ENCODE peak calls at places on chromosomes 1 and 21, in seven cellular contexts. S is HCT116, O is SK-N-SH, D is GM12878, E is H1, B is HepG2, M is K562. R is an unnamed sample.

GRCh38 chr1:63523738-63524137 is 413 bp downstream of the EFCAB7 start:
- DNase-seq in S (no peak), O (peak; percentile 7), D (no peak), E (no peak), B (no peak), M (no peak), R (no peak)

GRCh38 chr1:78491311-78492071 is 717 bp downstream of the PTGFR start:
- DNase-seq in S (no peak), O (peak; percentile 57), D (no peak), E (no peak), B (no peak), M (no peak), R (no peak)

GRCh38 chr1:164771001-164771550 is 212.1 kb downstream of the PBX1 start:
- DNase-seq in S (no peak), O (no peak), D (no peak), E (no peak), B (no peak), M (no peak), R (no peak)

GRCh38 chr1:232613752-232614381 is 16.1 kb downstream of the SIPA1L2 start:
- DNase-seq in S (peak; percentile 66), O (no peak), D (no peak), E (no peak), B (no peak), M (no peak), R (no peak)

GRCh38 chr1:224380003-224380402 is 23.3 kb downstream of the CNIH4 start:
- DNase-seq in S (no peak), O (no peak), D (peak; percentile 75), E (no peak), B (no peak), M (no peak), R (no peak)

GRCh38 chr1:3775498-3776230 is 3.1 kb downstream of the SMIM1 start:
- DNase-seq in S (peak; percentile 64), O (peak; percentile 87), D (no peak), E (peak; percentile 62), B (peak; percentile 94), M (peak; percentile 98), R (peak; percentile 58)

GRCh38 chr1:160427625-160428024 is 27.3 kb downstream of the VANGL2 start:
- DNase-seq in S (no peak), O (no peak), D (no peak), E (no peak), B (no peak), M (no peak), R (no peak)

GRCh38 chr1:119569095-119569494 is 62.1 kb downstream of the HSD3B1 start:
- DNase-seq in S (no peak), O (no peak), D (no peak), E (no peak), B (no peak), M (no peak), R (no peak)

GRCh38 chr21:16072692-16073091 is 342.9 kb downstream of the USP25 start:
- DNase-seq in S (no peak), O (no peak), D (no peak), E (no peak), B (no peak), M (no peak), R (no peak)

GRCh38 chr1:216686860-216687545 is 36.2 kb downstream of the ESRRG start:
- DNase-seq in S (no peak), O (no peak), D (no peak), E (no peak), B (no peak), M (no peak), R (no peak)

GRCh38 chr1:78370356-78370755 is 120.4 kb upstream of the PTGFR start:
- DNase-seq in S (no peak), O (no peak), D (no peak), E (no peak), B (no peak), M (no peak), R (no peak)

GRCh38 chr1:230220478-230220877 is 153.4 kb downstream of the GALNT2 start:
- DNase-seq in S (no peak), O (no peak), D (no peak), E (no peak), B (no peak), M (no peak), R (no peak)

GRCh38 chr21:45512626-45513002 is 29.6 kb downstream of the SLC19A1 start:
- DNase-seq in S (no peak), O (no peak), D (no peak), E (no peak), B (no peak), M (no peak), R (no peak)

GRCh38 chr1:111750856-111751255 is 4.8 kb upstream of the DDX20 start:
- DNase-seq in S (no peak), O (no peak), D (no peak), E (no peak), B (no peak), M (no peak), R (no peak)

GRCh38 chr1:28781305-28781704 is 30.7 kb upstream of the OPRD1 start:
- DNase-seq in S (no peak), O (no peak), D (no peak), E (no peak), B (no peak), M (no peak), R (no peak)

DNA sequence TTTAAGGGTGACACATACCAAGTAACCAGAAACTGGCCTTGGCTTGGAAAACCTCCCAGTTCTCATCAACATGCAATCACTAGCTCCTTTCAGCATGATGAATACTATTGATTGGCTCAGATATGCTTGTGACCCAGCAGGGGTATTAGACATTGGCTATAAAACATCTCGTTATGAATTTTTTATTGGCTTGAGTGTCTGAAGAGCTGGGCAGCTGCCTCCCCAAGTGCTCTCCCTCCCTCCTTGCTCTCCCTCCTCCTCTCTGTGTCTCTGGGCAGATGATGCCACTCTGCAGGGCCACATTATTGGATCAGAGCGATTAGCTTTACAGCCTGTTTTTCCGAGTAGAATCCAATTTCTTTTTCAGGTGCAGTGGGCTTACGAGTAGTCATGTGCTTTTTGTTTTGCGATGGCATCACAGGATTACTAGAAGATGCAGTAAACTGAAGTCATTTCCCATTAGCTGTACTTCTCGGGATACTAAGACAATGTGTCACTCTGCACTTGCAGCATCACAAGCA is 79.3 kb upstream of the ATF3 start:
- DNase-seq in S (no peak), O (no peak), D (no peak), E (no peak), B (no peak), M (no peak), R (no peak)
- TF ChIP-seq JUND in S (no peak), O (no peak), D (no peak), E (no peak), B (no peak), M (no peak), R (no peak)

DNA sequence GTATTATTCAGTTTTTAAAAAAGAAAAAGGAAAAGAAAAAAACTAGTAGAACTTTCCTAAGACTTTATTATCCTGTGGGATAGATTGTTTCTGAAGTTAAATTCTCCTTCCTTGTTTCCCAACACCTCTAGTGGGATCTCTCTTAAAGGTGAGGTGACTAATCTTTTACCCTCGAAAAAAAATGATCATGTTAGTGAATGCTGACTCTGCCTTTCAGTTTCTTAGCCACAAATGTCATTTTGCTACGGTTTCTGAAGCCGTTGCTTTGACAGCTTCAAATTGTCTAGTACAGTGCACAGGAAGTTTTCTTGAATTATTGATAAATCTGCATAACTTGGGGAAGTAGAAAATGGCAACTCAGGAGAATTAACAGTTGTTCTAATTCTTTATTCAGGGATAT is 13.0 kb upstream of the NEK7 start:
- DNase-seq in S (no peak), O (no peak), D (no peak), E (no peak), B (no peak), M (no peak), R (no peak)
- TF ChIP-seq JUND in S (no peak), O (no peak), D (no peak), E (no peak), B (no peak), M (no peak), R (no peak)

GRCh38 chr1:166297993-166298392 is 131.2 kb upstream of the FAM78B start:
- DNase-seq in S (no peak), O (no peak), D (no peak), E (no peak), B (no peak), M (no peak), R (no peak)
- TF ChIP-seq JUND in S (no peak), O (no peak), D (no peak), E (no peak), B (no peak), M (no peak), R (no peak)

DNA sequence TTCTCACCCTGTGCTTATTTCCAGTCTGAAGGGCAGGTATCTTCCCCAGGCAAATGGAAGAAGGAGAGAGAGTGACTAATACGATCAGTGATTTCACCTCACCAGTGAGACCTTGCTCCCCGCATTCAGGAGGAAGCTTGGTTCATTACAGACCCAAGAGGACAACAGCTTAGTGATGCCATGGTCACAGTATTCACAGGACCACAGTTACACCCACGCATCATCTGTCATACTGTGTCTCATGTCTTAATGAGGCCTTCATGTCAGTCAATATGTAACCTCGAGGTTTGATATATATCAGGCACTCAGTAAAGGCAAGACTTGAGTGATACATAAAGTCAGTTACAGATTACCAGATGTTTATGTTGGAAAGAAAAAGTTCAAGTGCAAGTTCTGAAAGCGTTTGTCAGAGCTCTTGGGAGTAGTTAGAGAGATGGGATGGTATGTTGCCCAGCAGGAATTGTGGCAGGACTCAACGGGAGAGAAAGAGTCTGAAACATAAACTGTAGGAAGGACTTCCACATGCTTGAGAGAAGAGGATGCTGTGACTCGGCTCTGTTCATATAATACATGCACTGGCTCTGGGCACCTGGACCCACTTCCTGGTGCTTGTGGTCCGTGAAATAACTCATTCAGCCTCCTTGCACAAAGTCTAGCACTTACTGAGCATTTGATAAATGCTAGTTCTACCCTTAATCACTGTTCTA is 33.3 kb downstream of the GNPAT start:
- DNase-seq in S (no peak), O (no peak), D (no peak), E (no peak), B (no peak), M (no peak), R (no peak)
- TF ChIP-seq JUND in S (no peak), O (no peak), D (no peak), E (no peak), B (no peak), M (no peak), R (no peak)

GRCh38 chr1:25239681-25240541 is 7.3 kb downstream of the RSRP1 start:
- DNase-seq in S (peak; percentile 92), O (peak; percentile 87), D (peak; percentile 93), E (peak; percentile 88), B (peak; percentile 83), M (peak; percentile 95), R (peak; percentile 96)
- TF ChIP-seq JUND in S (no peak), O (no peak), D (no peak), E (peak; percentile 30), B (no peak), M (peak; percentile 44), R (no peak)

DNA sequence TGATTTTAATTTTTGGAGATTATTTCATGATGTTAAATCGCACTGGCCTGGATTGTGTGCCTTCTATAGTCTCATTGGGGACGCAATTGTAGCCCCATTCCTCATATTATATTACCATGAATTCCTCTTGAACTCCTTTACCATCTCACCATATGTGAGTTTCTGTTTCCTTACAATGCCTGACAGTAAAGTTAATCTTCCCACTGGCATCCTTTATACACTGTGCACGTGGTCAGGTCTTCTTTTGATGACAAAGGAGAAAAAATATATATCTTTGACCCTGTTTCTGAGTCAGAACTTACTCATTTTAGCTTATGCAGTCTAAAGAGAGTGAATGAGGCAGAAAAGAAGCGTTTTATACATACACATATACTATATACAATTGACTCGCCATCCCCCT is 774 bp upstream of the ABL2 start:
- DNase-seq in S (no peak), O (peak; percentile 17), D (no peak), E (no peak), B (no peak), M (peak; percentile 21), R (no peak)
- TF ChIP-seq JUND in S (no peak), O (peak; percentile 57), D (no peak), E (no peak), B (no peak), M (no peak), R (no peak)

GRCh38 chr1:191176131-191176530 is 698.5 kb upstream of the BRINP3 start:
- DNase-seq in S (no peak), O (no peak), D (no peak), E (no peak), B (no peak), M (no peak), R (no peak)
- TF ChIP-seq JUND in S (no peak), O (no peak), D (no peak), E (no peak), B (no peak), M (no peak), R (no peak)

R was measured in T47D.